ENCODE peak calls at places on chromosomes 6 and 20, in four cellular contexts. One of them, this sample, is unnamed.

GRCh38 chr6:159761135-159761872 is 541 bp upstream of the ACAT2 start:
- DNase-seq in naive thymus-derived CD4-positive, alpha-beta T cell: no peak
- DNase-seq in GM23248: peak; percentile 61
- DNase-seq in pancreas: peak; percentile 29
- DNase-seq in this sample: peak; percentile 29

GRCh38 chr6:30399390-30400058 is 54.6 kb downstream of the RPP21 start:
- DNase-seq in GM23248: peak; percentile 61
- DNase-seq in naive thymus-derived CD4-positive, alpha-beta T cell: no peak
- DNase-seq in pancreas: no peak
- DNase-seq in this sample: no peak

GRCh38 chr6:107822154-107823046 is 1.7 kb downstream of the SCML4 start:
- DNase-seq in pancreas: no peak
- DNase-seq in GM23248: no peak
- DNase-seq in naive thymus-derived CD4-positive, alpha-beta T cell: peak; percentile 84
- DNase-seq in this sample: peak; percentile 84

GRCh38 chr6:160790028-160790792 is 88.2 kb downstream of the PLG start:
- DNase-seq in naive thymus-derived CD4-positive, alpha-beta T cell: no peak
- DNase-seq in pancreas: no peak
- DNase-seq in GM23248: peak; percentile 21
- DNase-seq in this sample: no peak

GRCh38 chr20:8673116-8673515 is 395.8 kb upstream of the PLCB4 start:
- DNase-seq in pancreas: no peak
- DNase-seq in naive thymus-derived CD4-positive, alpha-beta T cell: no peak
- DNase-seq in GM23248: no peak
- DNase-seq in this sample: no peak

GRCh38 chr6:148800535-148800934 is 53.7 kb downstream of the UST start:
- DNase-seq in naive thymus-derived CD4-positive, alpha-beta T cell: no peak
- DNase-seq in pancreas: no peak
- DNase-seq in GM23248: peak; percentile 74
- DNase-seq in this sample: no peak

GRCh38 chr20:22717466-22717865 is 133.1 kb upstream of the FOXA2 start:
- DNase-seq in GM23248: no peak
- DNase-seq in naive thymus-derived CD4-positive, alpha-beta T cell: no peak
- DNase-seq in pancreas: no peak
- DNase-seq in this sample: no peak

GRCh38 chr20:25517124-25517523 is 68.2 kb downstream of the NINL start:
- DNase-seq in GM23248: no peak
- DNase-seq in naive thymus-derived CD4-positive, alpha-beta T cell: no peak
- DNase-seq in pancreas: peak; percentile 3
- DNase-seq in this sample: no peak

GRCh38 chr6:111464184-111464583 is 18.8 kb downstream of the REV3L start:
- DNase-seq in GM23248: no peak
- DNase-seq in naive thymus-derived CD4-positive, alpha-beta T cell: no peak
- DNase-seq in pancreas: no peak
- DNase-seq in this sample: no peak

GRCh38 chr6:30935018-30935417 is 3.0 kb upstream of the SFTA2 start:
- DNase-seq in naive thymus-derived CD4-positive, alpha-beta T cell: no peak
- DNase-seq in pancreas: no peak
- DNase-seq in GM23248: no peak
- DNase-seq in this sample: no peak

GRCh38 chr6:77456531-77457248 is 6.6 kb downstream of the HTR1B start:
- DNase-seq in GM23248: peak; percentile 97
- DNase-seq in naive thymus-derived CD4-positive, alpha-beta T cell: no peak
- DNase-seq in pancreas: no peak
- DNase-seq in this sample: no peak

GRCh38 chr6:20211037-20211940 is 980 bp downstream of the MBOAT1 start:
- DNase-seq in naive thymus-derived CD4-positive, alpha-beta T cell: no peak
- DNase-seq in pancreas: peak; percentile 50
- DNase-seq in GM23248: peak; percentile 51
- DNase-seq in this sample: peak; percentile 70

GRCh38 chr6:34044945-34045595 is 100.8 kb downstream of the GRM4 start:
- DNase-seq in pancreas: no peak
- DNase-seq in GM23248: no peak
- DNase-seq in naive thymus-derived CD4-positive, alpha-beta T cell: peak; percentile 17
- DNase-seq in this sample: peak; percentile 10

DNA sequence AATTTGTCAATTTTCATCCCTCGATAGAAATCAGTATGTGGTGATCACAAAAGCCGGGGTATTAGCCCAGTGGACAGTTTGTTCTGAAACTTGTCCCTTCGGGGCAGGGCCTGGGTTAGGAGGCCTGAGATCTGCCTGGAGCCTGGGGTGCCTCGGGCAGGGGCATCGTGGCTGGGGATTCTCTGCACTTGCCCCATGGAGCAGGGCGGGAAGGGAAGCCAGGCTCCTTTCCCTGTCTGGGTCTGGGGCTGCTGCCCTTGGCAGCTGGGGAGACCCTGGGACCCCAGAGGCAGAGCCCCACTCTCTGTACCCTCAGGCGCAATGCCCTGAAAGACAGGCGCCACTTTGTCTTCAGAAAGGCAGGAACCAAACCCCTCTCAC is 27.4 kb downstream of the NTSR1 start:
- DNase-seq in GM23248: no peak
- DNase-seq in pancreas: no peak
- DNase-seq in naive thymus-derived CD4-positive, alpha-beta T cell: no peak
- DNase-seq in this sample: no peak
- H3K27ac ChIP-seq in GM23248: no peak overlapping the region
- H3K27ac ChIP-seq in pancreas: no peak overlapping the region
- H3K27ac ChIP-seq in naive thymus-derived CD4-positive, alpha-beta T cell: no peak overlapping the region
- H3K27ac ChIP-seq in this sample: no peak overlapping the region

DNA sequence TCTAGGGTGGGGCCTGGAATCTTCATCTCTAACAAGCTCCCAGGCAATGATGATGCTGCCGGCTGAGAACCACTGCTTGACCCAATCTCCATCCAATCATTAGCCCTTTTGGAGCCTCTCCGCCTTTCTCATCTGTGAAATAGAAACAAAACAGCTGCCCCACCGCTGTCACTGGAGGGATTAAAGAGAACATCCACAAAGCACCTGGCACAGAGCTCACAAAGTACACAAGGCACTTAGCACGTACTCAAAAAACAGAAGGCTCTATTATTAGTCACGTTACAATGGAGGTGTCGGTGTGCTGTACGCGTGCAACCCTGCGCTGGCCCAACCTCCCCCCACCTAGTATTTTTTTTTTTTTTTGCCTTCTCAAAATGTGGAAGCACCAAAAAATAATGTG is 213.5 kb upstream of the ARID1B start:
- DNase-seq in naive thymus-derived CD4-positive, alpha-beta T cell: no peak
- DNase-seq in GM23248: no peak
- DNase-seq in pancreas: no peak
- DNase-seq in this sample: no peak
- H3K4me3 ChIP-seq in naive thymus-derived CD4-positive, alpha-beta T cell: no peak overlapping the region
- H3K4me3 ChIP-seq in GM23248: no peak overlapping the region
- H3K4me3 ChIP-seq in pancreas: no peak overlapping the region
- H3K4me3 ChIP-seq in this sample: no peak overlapping the region

DNA sequence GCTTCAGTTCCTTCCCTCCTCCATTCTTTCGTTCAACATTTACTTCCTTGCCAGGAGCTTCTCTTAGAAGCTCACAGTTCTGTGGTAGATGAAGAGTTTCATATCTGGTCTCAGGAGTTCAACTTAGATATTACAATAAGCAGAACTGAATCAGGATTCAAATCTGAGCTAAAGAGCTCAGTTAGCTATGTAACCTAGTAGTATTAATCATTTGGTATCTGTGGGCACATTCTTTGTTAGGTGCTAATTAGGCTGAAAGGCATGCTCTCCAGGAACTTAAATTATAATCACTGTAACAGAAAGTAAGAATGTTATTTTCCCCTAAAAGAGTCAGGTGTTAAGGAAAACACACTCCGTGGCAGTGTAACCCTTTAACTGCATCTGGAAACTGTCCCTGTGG is 8.4 kb downstream of the ZNF76 start:
- DNase-seq in naive thymus-derived CD4-positive, alpha-beta T cell: no peak
- DNase-seq in GM23248: no peak
- DNase-seq in pancreas: no peak
- DNase-seq in this sample: no peak
- H3K27ac ChIP-seq in naive thymus-derived CD4-positive, alpha-beta T cell: no peak overlapping the region
- H3K27ac ChIP-seq in GM23248: no peak overlapping the region
- H3K27ac ChIP-seq in pancreas: no peak overlapping the region
- H3K27ac ChIP-seq in this sample: no peak overlapping the region

GRCh38 chr20:35146299-35146921 is 726 bp downstream of the EDEM2 start:
- DNase-seq in pancreas: peak; percentile 38
- DNase-seq in GM23248: peak; percentile 70
- DNase-seq in naive thymus-derived CD4-positive, alpha-beta T cell: no peak
- DNase-seq in this sample: peak; percentile 11

GRCh38 chr20:35156978-35157377 is 9.8 kb upstream of the EDEM2 start:
- DNase-seq in GM23248: no peak
- DNase-seq in naive thymus-derived CD4-positive, alpha-beta T cell: no peak
- DNase-seq in pancreas: no peak
- DNase-seq in this sample: no peak

GRCh38 chr20:35146922-35147574 is at the start of gene EDEM2:
- DNase-seq in GM23248: peak; percentile 97
- DNase-seq in pancreas: peak; percentile 91
- DNase-seq in naive thymus-derived CD4-positive, alpha-beta T cell: peak; percentile 93
- DNase-seq in this sample: peak; percentile 96

DNA sequence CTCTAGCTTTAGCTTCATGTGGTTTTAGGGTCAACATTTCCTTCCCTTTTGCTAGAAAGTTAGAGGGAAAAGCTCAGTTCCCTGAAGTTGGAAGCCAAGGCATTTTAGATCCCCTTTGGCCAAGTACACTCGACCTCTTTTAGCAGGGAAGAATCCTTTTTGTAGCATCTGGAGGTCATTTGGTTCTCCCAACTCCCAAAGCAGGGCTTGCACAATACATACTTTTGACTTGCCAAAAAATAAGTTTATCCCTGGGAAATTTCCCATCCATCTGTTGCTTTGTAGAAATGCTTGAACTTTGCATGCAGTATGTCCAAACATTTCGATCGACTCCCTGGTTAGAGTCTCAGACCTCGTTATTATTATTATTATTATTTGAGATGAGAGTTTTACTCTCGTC is 4.6 kb upstream of the EDEM2 start:
- DNase-seq in naive thymus-derived CD4-positive, alpha-beta T cell: no peak
- DNase-seq in pancreas: no peak
- DNase-seq in GM23248: peak; percentile 55
- DNase-seq in this sample: no peak
- H3K4me3 ChIP-seq in naive thymus-derived CD4-positive, alpha-beta T cell: no peak overlapping the region
- H3K4me3 ChIP-seq in pancreas: no peak overlapping the region
- H3K4me3 ChIP-seq in GM23248: no peak overlapping the region
- H3K4me3 ChIP-seq in this sample: no peak overlapping the region

This sample was measured in MM.1S.